ENCODE peak calls at places on chromosomes 11 and 22, in five cellular contexts. One of them, this sample, is unnamed.

GRCh38 chr11:46808804-46809431 is 37.2 kb downstream of the CKAP5 start:
- DNase-seq in PC-3: peak; percentile 53
- DNase-seq in fibroblast of lung: peak; percentile 31
- DNase-seq in PC-9: no peak
- DNase-seq in tibial artery: no peak
- DNase-seq in this sample: no peak

GRCh38 chr11:32962016-32962415 is 53.7 kb upstream of the DEPDC7 start:
- DNase-seq in PC-3: no peak
- DNase-seq in fibroblast of lung: no peak
- DNase-seq in PC-9: no peak
- DNase-seq in tibial artery: no peak
- DNase-seq in this sample: no peak

GRCh38 chr11:122102426-122102825 is 13.6 kb downstream of the BLID start:
- DNase-seq in PC-3: no peak
- DNase-seq in fibroblast of lung: no peak
- DNase-seq in PC-9: no peak
- DNase-seq in tibial artery: no peak
- DNase-seq in this sample: no peak

GRCh38 chr22:38452373-38453064 is 2.5 kb downstream of the KCNJ4 start:
- DNase-seq in PC-3: no peak
- DNase-seq in fibroblast of lung: peak; percentile 35
- DNase-seq in PC-9: no peak
- DNase-seq in tibial artery: peak; percentile 73
- DNase-seq in this sample: no peak

GRCh38 chr11:47130541-47130940 is 46.1 kb downstream of the ARFGAP2 start:
- DNase-seq in PC-3: no peak
- DNase-seq in fibroblast of lung: no peak
- DNase-seq in PC-9: no peak
- DNase-seq in tibial artery: no peak
- DNase-seq in this sample: no peak

GRCh38 chr22:48075604-48076400 is 1313.4 kb downstream of the TBC1D22A start:
- DNase-seq in PC-3: no peak
- DNase-seq in fibroblast of lung: no peak
- DNase-seq in PC-9: no peak
- DNase-seq in tibial artery: no peak
- DNase-seq in this sample: no peak

GRCh38 chr22:47202819-47203553 is 440.5 kb downstream of the TBC1D22A start:
- DNase-seq in PC-3: no peak
- DNase-seq in fibroblast of lung: no peak
- DNase-seq in PC-9: no peak
- DNase-seq in tibial artery: no peak
- DNase-seq in this sample: no peak

GRCh38 chr11:86431258-86431657 is 56.6 kb downstream of the CCDC81 start:
- DNase-seq in PC-3: no peak
- DNase-seq in fibroblast of lung: no peak
- DNase-seq in PC-9: no peak
- DNase-seq in tibial artery: no peak
- DNase-seq in this sample: no peak

GRCh38 chr22:49491726-49492125 is 335.9 kb downstream of the BRD1 start:
- DNase-seq in PC-3: no peak
- DNase-seq in fibroblast of lung: no peak
- DNase-seq in PC-9: no peak
- DNase-seq in tibial artery: no peak
- DNase-seq in this sample: no peak

GRCh38 chr11:124101722-124102121 is 13.5 kb upstream of the VWA5A start:
- DNase-seq in PC-3: no peak
- DNase-seq in fibroblast of lung: no peak
- DNase-seq in PC-9: no peak
- DNase-seq in tibial artery: no peak
- DNase-seq in this sample: no peak

GRCh38 chr11:22666320-22666699 is at the start of gene GAS2:
- DNase-seq in PC-3: no peak
- DNase-seq in fibroblast of lung: peak; percentile 39
- DNase-seq in PC-9: no peak
- DNase-seq in tibial artery: no peak
- DNase-seq in this sample: no peak

GRCh38 chr11:64801591-64802369 is 1.2 kb downstream of the MAP4K2 start:
- DNase-seq in PC-3: no peak
- DNase-seq in fibroblast of lung: no peak
- DNase-seq in PC-9: no peak
- DNase-seq in tibial artery: no peak
- DNase-seq in this sample: no peak

GRCh38 chr11:63970902-63971301 is 3.5 kb upstream of the COX8A start:
- DNase-seq in PC-3: no peak
- DNase-seq in fibroblast of lung: no peak
- DNase-seq in PC-9: no peak
- DNase-seq in tibial artery: no peak
- DNase-seq in this sample: no peak

GRCh38 chr11:43399983-43400630 is 41.4 kb downstream of the TTC17 start:
- DNase-seq in PC-3: no peak
- DNase-seq in fibroblast of lung: no peak
- DNase-seq in PC-9: no peak
- DNase-seq in tibial artery: no peak
- DNase-seq in this sample: no peak

GRCh38 chr11:45798793-45799441 is 6.0 kb upstream of the SLC35C1 start:
- DNase-seq in PC-3: no peak
- DNase-seq in fibroblast of lung: peak; percentile 75
- DNase-seq in PC-9: no peak
- DNase-seq in tibial artery: peak; percentile 57
- DNase-seq in this sample: no peak

DNA sequence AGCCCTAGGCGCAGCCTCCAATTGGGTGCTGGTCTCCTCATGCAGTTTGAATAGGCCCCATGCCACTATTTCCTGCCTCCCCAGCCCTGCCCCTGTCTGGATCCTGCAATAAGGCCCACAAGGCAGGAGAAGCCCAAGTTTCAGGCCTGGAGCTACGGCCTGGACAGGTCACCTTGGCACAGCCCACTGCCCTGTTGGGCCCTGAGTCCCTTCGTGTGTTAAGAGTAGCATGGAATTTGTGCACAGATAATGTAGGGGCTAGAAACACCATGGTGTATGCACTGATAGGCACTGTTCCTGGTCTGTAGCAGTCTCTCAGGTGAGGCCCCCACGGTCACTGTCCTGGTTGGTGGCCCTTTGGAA is 20.1 kb downstream of the CDC45 start:
- DNase-seq in PC-3: no peak
- DNase-seq in fibroblast of lung: no peak
- DNase-seq in PC-9: no peak
- DNase-seq in tibial artery: peak; percentile 25
- DNase-seq in this sample: no peak
- H3K4me1 ChIP-seq in PC-3: peaks cover 5% of the 10 kb centered on the region
- H3K4me1 ChIP-seq in fibroblast of lung: peaks cover 3% of the 10 kb centered on the region
- H3K4me1 ChIP-seq in PC-9: no peaks in the 10 kb centered on the region
- H3K4me1 ChIP-seq in tibial artery: no peaks in the 10 kb centered on the region
- H3K4me1 ChIP-seq in this sample: no peaks in the 10 kb centered on the region

GRCh38 chr11:114171257-114172054 is 111.9 kb downstream of the ZBTB16 start:
- DNase-seq in PC-3: no peak
- DNase-seq in fibroblast of lung: peak; percentile 87
- DNase-seq in PC-9: no peak
- DNase-seq in tibial artery: peak; percentile 95
- DNase-seq in this sample: no peak

GRCh38 chr11:114172055-114172861 is 112.7 kb downstream of the ZBTB16 start:
- DNase-seq in PC-3: no peak
- DNase-seq in fibroblast of lung: no peak
- DNase-seq in PC-9: no peak
- DNase-seq in tibial artery: peak; percentile 60
- DNase-seq in this sample: no peak

GRCh38 chr11:114174712-114175495 is 115.4 kb downstream of the ZBTB16 start:
- DNase-seq in PC-3: no peak
- DNase-seq in fibroblast of lung: no peak
- DNase-seq in PC-9: no peak
- DNase-seq in tibial artery: peak; percentile 43
- DNase-seq in this sample: no peak

GRCh38 chr11:114173836-114174235 is 114.3 kb downstream of the ZBTB16 start:
- DNase-seq in PC-3: no peak
- DNase-seq in fibroblast of lung: no peak
- DNase-seq in PC-9: no peak
- DNase-seq in tibial artery: no peak
- DNase-seq in this sample: no peak

DNA sequence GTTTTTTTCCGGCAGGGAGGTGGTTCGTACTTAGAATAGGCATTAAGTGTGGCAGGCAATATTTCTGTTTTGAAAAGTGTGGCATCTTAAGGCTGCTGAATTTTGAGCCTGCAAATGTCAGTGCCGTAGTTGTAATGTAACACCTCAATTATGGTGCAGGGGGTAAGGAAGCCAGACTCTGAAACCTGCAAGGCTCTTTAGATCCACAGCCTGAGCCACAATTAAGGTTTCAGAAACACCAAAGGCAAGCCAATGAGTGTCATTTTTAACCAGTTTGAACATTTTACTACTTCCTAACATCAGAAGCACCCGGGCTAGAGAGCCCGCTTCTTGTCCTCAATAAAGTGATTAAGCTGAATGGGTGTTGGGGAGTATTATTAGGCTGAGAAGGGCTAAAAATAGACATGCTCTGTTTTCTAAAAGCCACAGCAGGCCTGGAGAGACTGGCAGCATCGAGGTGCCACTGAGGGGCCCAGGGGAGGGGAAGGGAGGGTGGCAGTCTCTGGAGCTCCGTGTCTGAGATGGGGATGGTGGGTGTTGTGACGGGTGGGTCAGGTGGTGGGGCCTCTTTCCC is 113.4 kb downstream of the ZBTB16 start:
- DNase-seq in PC-3: no peak
- DNase-seq in fibroblast of lung: no peak
- DNase-seq in PC-9: no peak
- DNase-seq in tibial artery: peak; percentile 71
- DNase-seq in this sample: no peak
- H3K4me3 ChIP-seq in PC-3: no peak overlapping the region
- H3K4me3 ChIP-seq in fibroblast of lung: no peak overlapping the region
- H3K4me3 ChIP-seq in PC-9: no peak overlapping the region
- H3K4me3 ChIP-seq in tibial artery: no peak overlapping the region
- H3K4me3 ChIP-seq in this sample: no peak overlapping the region

GRCh38 chr11:62791501-62792192 is at the start of gene TMEM223:
- DNase-seq in PC-3: peak; percentile 88
- DNase-seq in fibroblast of lung: peak; percentile 75
- DNase-seq in PC-9: peak; percentile 92
- DNase-seq in tibial artery: peak; percentile 94
- DNase-seq in this sample: peak; percentile 85
- TF ChIP-seq CTCF in PC-3: no peak
- TF ChIP-seq CTCF in fibroblast of lung: no peak
- TF ChIP-seq CTCF in PC-9: no peak
- TF ChIP-seq CTCF in tibial artery: peak; percentile 19
- TF ChIP-seq CTCF in this sample: no peak

GRCh38 chr11:1779806-1780699 is 16.3 kb upstream of the CTSD start:
- DNase-seq in PC-3: no peak
- DNase-seq in fibroblast of lung: no peak
- DNase-seq in PC-9: no peak
- DNase-seq in tibial artery: peak; percentile 57
- DNase-seq in this sample: no peak
- H3K4me1 ChIP-seq in PC-3: peaks cover 23% of the 10 kb centered on the region
- H3K4me1 ChIP-seq in fibroblast of lung: peaks cover 7% of the 10 kb centered on the region
- H3K4me1 ChIP-seq in PC-9: peaks cover 43% of the 10 kb centered on the region
- H3K4me1 ChIP-seq in tibial artery: no peaks in the 10 kb centered on the region
- H3K4me1 ChIP-seq in this sample: no peaks in the 10 kb centered on the region

DNA sequence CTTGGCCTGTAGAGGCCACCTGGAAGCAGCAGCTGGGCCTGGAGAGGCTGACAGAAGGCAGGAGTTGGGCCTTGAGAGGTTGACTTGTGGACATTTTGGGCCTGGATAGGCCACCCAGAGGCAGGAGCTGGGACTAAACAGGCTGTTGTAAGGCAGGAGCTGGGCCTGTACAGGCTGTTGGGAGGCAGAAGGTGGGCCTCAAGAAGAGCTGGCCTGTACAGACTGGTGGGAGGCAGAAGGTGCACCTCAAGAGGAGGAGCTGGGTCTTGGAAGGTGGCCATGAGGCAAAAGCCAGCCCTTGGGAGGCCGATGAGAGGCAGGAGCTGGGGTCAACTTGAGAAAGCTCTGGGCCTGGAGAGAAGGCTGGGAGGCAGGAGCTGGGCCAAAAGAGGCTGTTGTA is 45.3 kb downstream of the OR4C45 start:
- DNase-seq in PC-3: no peak
- DNase-seq in fibroblast of lung: no peak
- DNase-seq in PC-9: no peak
- DNase-seq in tibial artery: no peak
- DNase-seq in this sample: no peak
- H3K4me3 ChIP-seq in PC-3: no peak overlapping the region
- H3K4me3 ChIP-seq in fibroblast of lung: no peak overlapping the region
- H3K4me3 ChIP-seq in PC-9: no peak overlapping the region
- H3K4me3 ChIP-seq in tibial artery: no peak overlapping the region
- H3K4me3 ChIP-seq in this sample: no peak overlapping the region

DNA sequence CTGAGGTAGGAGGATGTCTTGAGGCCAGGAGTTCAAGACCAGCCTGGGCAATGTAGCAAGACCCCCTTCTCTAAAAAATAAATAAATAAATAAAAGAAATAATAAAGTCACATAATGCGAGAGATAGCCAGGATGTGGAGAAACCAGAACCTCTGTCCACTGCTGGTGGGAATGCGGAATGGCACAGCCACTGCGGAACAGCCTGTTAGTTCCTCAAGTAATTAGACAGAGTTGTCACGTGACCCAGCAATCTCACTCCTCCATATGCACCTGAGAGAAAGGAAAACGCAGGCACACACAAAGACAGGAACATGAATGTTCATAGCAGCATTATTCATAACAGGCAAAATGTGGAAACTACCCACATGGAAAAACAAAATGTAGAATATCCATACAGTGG is 27.5 kb downstream of the LIF start:
- DNase-seq in PC-3: no peak
- DNase-seq in fibroblast of lung: no peak
- DNase-seq in PC-9: no peak
- DNase-seq in tibial artery: no peak
- DNase-seq in this sample: no peak
- TF ChIP-seq CTCF in PC-3: no peak
- TF ChIP-seq CTCF in fibroblast of lung: peak; percentile 10
- TF ChIP-seq CTCF in PC-9: peak; percentile 25
- TF ChIP-seq CTCF in tibial artery: no peak
- TF ChIP-seq CTCF in this sample: no peak

This sample was measured in BE2C.